ENCODE peak calls at places on chromosomes 16 and 17, in nine cellular contexts. One of them, this sample, is unnamed.

GRCh38 chr17:39153541-39154111 is 2.2 kb upstream of the PLXDC1 start:
- DNase-seq in cardiac fibroblast: peak
- DNase-seq in IMR-90: peak
- DNase-seq in lung: peak
- DNase-seq in left ventricle myocardium inferior: peak
- DNase-seq in lower lobe of right lung: peak
- DNase-seq in heart left ventricle: peak
- DNase-seq in AG10803: peak
- DNase-seq in K562: peak
- DNase-seq in this sample: peak

GRCh38 chr17:30093463-30094147 is 23.0 kb upstream of the NSRP1 start:
- DNase-seq in K562: peak
- DNase-seq in heart left ventricle: no peak
- DNase-seq in AG10803: peak
- DNase-seq in lower lobe of right lung: no peak
- DNase-seq in left ventricle myocardium inferior: no peak
- DNase-seq in cardiac fibroblast: peak
- DNase-seq in lung: no peak
- DNase-seq in IMR-90: peak
- DNase-seq in this sample: peak

GRCh38 chr16:55912022-55912421 is 36.8 kb upstream of the CES5A start:
- DNase-seq in left ventricle myocardium inferior: peak
- DNase-seq in IMR-90: no peak
- DNase-seq in lower lobe of right lung: no peak
- DNase-seq in lung: no peak
- DNase-seq in cardiac fibroblast: no peak
- DNase-seq in AG10803: no peak
- DNase-seq in K562: no peak
- DNase-seq in heart left ventricle: peak
- DNase-seq in this sample: peak

GRCh38 chr16:5604770-5605169 is 507.2 kb upstream of the EEF2KMT start:
- DNase-seq in K562: peak
- DNase-seq in lower lobe of right lung: no peak
- DNase-seq in AG10803: no peak
- DNase-seq in lung: no peak
- DNase-seq in heart left ventricle: no peak
- DNase-seq in left ventricle myocardium inferior: no peak
- DNase-seq in IMR-90: no peak
- DNase-seq in cardiac fibroblast: peak
- DNase-seq in this sample: peak

GRCh38 chr17:17823433-17824118 is 13.2 kb downstream of the SREBF1 start:
- DNase-seq in cardiac fibroblast: peak
- DNase-seq in lung: peak
- DNase-seq in IMR-90: peak
- DNase-seq in AG10803: peak
- DNase-seq in K562: peak
- DNase-seq in heart left ventricle: peak
- DNase-seq in left ventricle myocardium inferior: peak
- DNase-seq in lower lobe of right lung: peak
- DNase-seq in this sample: peak

GRCh38 chr17:78873519-78874340 is 29.3 kb downstream of the CEP295NL start:
- DNase-seq in lower lobe of right lung: no peak
- DNase-seq in heart left ventricle: peak
- DNase-seq in lung: no peak
- DNase-seq in cardiac fibroblast: peak
- DNase-seq in left ventricle myocardium inferior: peak
- DNase-seq in K562: no peak
- DNase-seq in AG10803: no peak
- DNase-seq in IMR-90: peak
- DNase-seq in this sample: no peak

GRCh38 chr16:10694306-10694705 is 424 bp downstream of the TEKT5 start:
- DNase-seq in IMR-90: no peak
- DNase-seq in heart left ventricle: no peak
- DNase-seq in cardiac fibroblast: no peak
- DNase-seq in left ventricle myocardium inferior: no peak
- DNase-seq in K562: no peak
- DNase-seq in lung: no peak
- DNase-seq in AG10803: no peak
- DNase-seq in lower lobe of right lung: no peak
- DNase-seq in this sample: no peak

GRCh38 chr17:32936894-32937500 is 9.0 kb downstream of the TMEM98 start:
- DNase-seq in lower lobe of right lung: peak
- DNase-seq in left ventricle myocardium inferior: peak
- DNase-seq in heart left ventricle: peak
- DNase-seq in cardiac fibroblast: peak
- DNase-seq in IMR-90: peak
- DNase-seq in lung: peak
- DNase-seq in K562: peak
- DNase-seq in AG10803: peak
- DNase-seq in this sample: peak

GRCh38 chr16:19521471-19522368 is at the start of gene GDE1:
- DNase-seq in lower lobe of right lung: peak
- DNase-seq in heart left ventricle: peak
- DNase-seq in lung: peak
- DNase-seq in AG10803: peak
- DNase-seq in left ventricle myocardium inferior: peak
- DNase-seq in K562: peak
- DNase-seq in cardiac fibroblast: peak
- DNase-seq in IMR-90: peak
- DNase-seq in this sample: peak
- TF ChIP-seq CTCF in lower lobe of right lung: peak
- TF ChIP-seq CTCF in heart left ventricle: no peak
- TF ChIP-seq CTCF in lung: peak
- TF ChIP-seq CTCF in AG10803: peak
- TF ChIP-seq CTCF in left ventricle myocardium inferior: peak
- TF ChIP-seq CTCF in K562: peak
- TF ChIP-seq CTCF in cardiac fibroblast: peak
- TF ChIP-seq CTCF in IMR-90: peak
- TF ChIP-seq CTCF in this sample: peak

DNA sequence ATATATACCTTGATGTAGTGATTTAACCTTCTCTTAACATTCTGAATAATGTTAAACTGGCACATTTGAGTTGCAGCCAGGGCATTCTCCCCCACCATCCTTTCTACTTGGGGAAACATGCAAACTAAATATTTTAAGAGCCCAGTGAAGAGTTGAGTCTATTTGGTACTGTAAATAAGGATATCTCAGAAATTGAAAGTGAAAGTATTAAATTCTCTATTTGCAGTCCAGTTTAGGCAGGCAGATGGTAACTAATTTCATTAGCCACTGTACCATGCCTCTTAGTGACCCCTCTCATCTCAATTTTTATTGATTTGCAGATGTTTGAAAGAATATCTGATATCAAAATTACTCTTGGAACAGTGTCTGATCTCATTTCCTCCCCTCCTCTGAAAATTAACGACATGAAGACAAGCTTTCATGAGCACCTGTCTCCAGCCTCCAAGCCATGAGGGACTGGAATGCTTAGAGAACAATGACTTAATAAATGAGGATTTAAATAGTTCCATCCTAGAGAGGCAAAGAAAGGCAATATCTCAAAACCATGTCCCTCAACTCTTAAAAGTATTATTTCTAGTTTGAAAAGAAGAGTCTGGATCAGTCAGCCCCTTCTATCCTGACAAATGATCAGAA is 137.3 kb downstream of the ANKFN1 start:
- DNase-seq in cardiac fibroblast: no peak
- DNase-seq in IMR-90: no peak
- DNase-seq in K562: no peak
- DNase-seq in lung: no peak
- DNase-seq in AG10803: no peak
- DNase-seq in left ventricle myocardium inferior: no peak
- DNase-seq in heart left ventricle: no peak
- DNase-seq in lower lobe of right lung: no peak
- DNase-seq in this sample: no peak
- H3K4me3 ChIP-seq in cardiac fibroblast: no peak
- H3K4me3 ChIP-seq in IMR-90: peak
- H3K4me3 ChIP-seq in K562: no peak
- H3K4me3 ChIP-seq in lung: no peak
- H3K4me3 ChIP-seq in AG10803: no peak
- H3K4me3 ChIP-seq in left ventricle myocardium inferior: peak
- H3K4me3 ChIP-seq in heart left ventricle: no peak
- H3K4me3 ChIP-seq in lower lobe of right lung: peak
- H3K4me3 ChIP-seq in this sample: no peak

GRCh38 chr17:14209215-14209614 is 27.4 kb downstream of the CDRT15 start:
- DNase-seq in cardiac fibroblast: no peak
- DNase-seq in lung: no peak
- DNase-seq in AG10803: peak
- DNase-seq in left ventricle myocardium inferior: no peak
- DNase-seq in lower lobe of right lung: no peak
- DNase-seq in IMR-90: peak
- DNase-seq in heart left ventricle: no peak
- DNase-seq in K562: peak
- DNase-seq in this sample: no peak

GRCh38 chr17:14212401-14212800 is 24.3 kb downstream of the CDRT15 start:
- DNase-seq in AG10803: no peak
- DNase-seq in IMR-90: no peak
- DNase-seq in lower lobe of right lung: no peak
- DNase-seq in cardiac fibroblast: no peak
- DNase-seq in heart left ventricle: no peak
- DNase-seq in lung: no peak
- DNase-seq in left ventricle myocardium inferior: no peak
- DNase-seq in K562: no peak
- DNase-seq in this sample: no peak

GRCh38 chr17:14211246-14211645 is 25.4 kb downstream of the CDRT15 start:
- DNase-seq in lung: no peak
- DNase-seq in AG10803: no peak
- DNase-seq in cardiac fibroblast: peak
- DNase-seq in K562: no peak
- DNase-seq in heart left ventricle: no peak
- DNase-seq in IMR-90: no peak
- DNase-seq in lower lobe of right lung: no peak
- DNase-seq in left ventricle myocardium inferior: no peak
- DNase-seq in this sample: no peak

GRCh38 chr17:14211778-14212177 is 24.9 kb downstream of the CDRT15 start:
- DNase-seq in lung: no peak
- DNase-seq in cardiac fibroblast: peak
- DNase-seq in left ventricle myocardium inferior: peak
- DNase-seq in IMR-90: no peak
- DNase-seq in lower lobe of right lung: peak
- DNase-seq in heart left ventricle: peak
- DNase-seq in K562: no peak
- DNase-seq in AG10803: no peak
- DNase-seq in this sample: no peak

DNA sequence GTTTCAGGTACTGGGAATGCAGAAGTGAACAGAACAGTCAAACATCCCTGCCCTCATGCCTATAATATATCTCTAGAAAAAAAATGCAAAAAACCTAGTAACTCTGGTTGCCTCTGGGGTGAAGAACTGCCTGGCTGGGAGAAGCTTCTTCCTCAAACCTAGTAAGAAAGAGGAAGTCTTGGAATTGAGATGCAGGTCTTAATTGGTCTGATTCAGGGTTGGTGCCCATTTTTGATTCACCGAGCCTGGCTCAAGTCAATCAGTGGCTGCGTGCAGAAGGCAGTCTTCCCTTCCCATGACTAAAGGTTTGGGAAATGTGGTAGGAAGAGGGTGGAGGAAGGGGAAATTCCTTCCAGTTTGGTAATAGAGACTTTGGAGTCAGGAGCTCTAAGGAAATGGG is 22.4 kb downstream of the CDRT15 start:
- DNase-seq in K562: no peak
- DNase-seq in lung: no peak
- DNase-seq in AG10803: peak
- DNase-seq in heart left ventricle: no peak
- DNase-seq in IMR-90: peak
- DNase-seq in lower lobe of right lung: no peak
- DNase-seq in left ventricle myocardium inferior: no peak
- DNase-seq in cardiac fibroblast: peak
- DNase-seq in this sample: no peak
- TF ChIP-seq CTCF in K562: no peak
- TF ChIP-seq CTCF in lung: no peak
- TF ChIP-seq CTCF in AG10803: no peak
- TF ChIP-seq CTCF in heart left ventricle: no peak
- TF ChIP-seq CTCF in IMR-90: no peak
- TF ChIP-seq CTCF in lower lobe of right lung: no peak
- TF ChIP-seq CTCF in left ventricle myocardium inferior: no peak
- TF ChIP-seq CTCF in cardiac fibroblast: no peak
- TF ChIP-seq CTCF in this sample: no peak

GRCh38 chr17:73902416-73903181 is 258.4 kb upstream of the SDK2 start:
- DNase-seq in AG10803: no peak
- DNase-seq in heart left ventricle: no peak
- DNase-seq in lung: no peak
- DNase-seq in K562: no peak
- DNase-seq in IMR-90: no peak
- DNase-seq in lower lobe of right lung: no peak
- DNase-seq in cardiac fibroblast: no peak
- DNase-seq in left ventricle myocardium inferior: no peak
- DNase-seq in this sample: peak
- H3K4me3 ChIP-seq in AG10803: no peak
- H3K4me3 ChIP-seq in heart left ventricle: peak
- H3K4me3 ChIP-seq in lung: no peak
- H3K4me3 ChIP-seq in K562: no peak
- H3K4me3 ChIP-seq in IMR-90: no peak
- H3K4me3 ChIP-seq in lower lobe of right lung: peak
- H3K4me3 ChIP-seq in cardiac fibroblast: no peak
- H3K4me3 ChIP-seq in left ventricle myocardium inferior: peak
- H3K4me3 ChIP-seq in this sample: no peak

DNA sequence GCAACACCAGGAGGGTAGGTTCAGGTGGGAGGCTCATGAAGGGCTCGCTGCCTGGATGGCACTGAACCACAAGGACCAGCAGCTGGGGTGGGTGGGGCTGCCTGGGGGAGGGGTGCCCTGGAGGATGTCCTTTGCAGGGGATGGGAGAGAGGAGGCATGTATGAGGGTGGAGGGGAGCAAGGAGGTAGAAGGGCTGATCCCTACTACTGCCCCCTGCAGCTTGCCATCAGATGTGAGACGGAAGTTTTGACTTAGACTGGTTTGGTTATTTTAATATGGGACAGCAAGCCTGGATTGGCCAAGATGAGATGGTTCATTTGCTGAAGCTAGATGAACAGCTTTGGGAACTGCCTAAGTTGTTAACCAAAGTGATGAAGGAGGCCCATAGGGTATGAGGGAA is 115.9 kb downstream of the SEC14L1 start:
- DNase-seq in cardiac fibroblast: no peak
- DNase-seq in lung: no peak
- DNase-seq in left ventricle myocardium inferior: no peak
- DNase-seq in heart left ventricle: no peak
- DNase-seq in lower lobe of right lung: no peak
- DNase-seq in AG10803: no peak
- DNase-seq in K562: no peak
- DNase-seq in IMR-90: no peak
- DNase-seq in this sample: no peak
- TF ChIP-seq CTCF in cardiac fibroblast: no peak
- TF ChIP-seq CTCF in lung: no peak
- TF ChIP-seq CTCF in left ventricle myocardium inferior: no peak
- TF ChIP-seq CTCF in heart left ventricle: no peak
- TF ChIP-seq CTCF in lower lobe of right lung: no peak
- TF ChIP-seq CTCF in AG10803: no peak
- TF ChIP-seq CTCF in K562: peak
- TF ChIP-seq CTCF in IMR-90: no peak
- TF ChIP-seq CTCF in this sample: no peak

GRCh38 chr17:14372905-14373559 is 72.2 kb downstream of the HS3ST3B1 start:
- DNase-seq in left ventricle myocardium inferior: no peak
- DNase-seq in AG10803: no peak
- DNase-seq in heart left ventricle: no peak
- DNase-seq in lower lobe of right lung: no peak
- DNase-seq in K562: peak
- DNase-seq in cardiac fibroblast: no peak
- DNase-seq in IMR-90: no peak
- DNase-seq in lung: no peak
- DNase-seq in this sample: no peak
- H3K4me3 ChIP-seq in left ventricle myocardium inferior: no peak
- H3K4me3 ChIP-seq in AG10803: no peak
- H3K4me3 ChIP-seq in heart left ventricle: no peak
- H3K4me3 ChIP-seq in lower lobe of right lung: no peak
- H3K4me3 ChIP-seq in K562: no peak
- H3K4me3 ChIP-seq in cardiac fibroblast: no peak
- H3K4me3 ChIP-seq in IMR-90: no peak
- H3K4me3 ChIP-seq in lung: no peak
- H3K4me3 ChIP-seq in this sample: no peak

GRCh38 chr16:8885674-8886592 is 3.8 kb downstream of the LITAFD start:
- DNase-seq in IMR-90: peak
- DNase-seq in K562: no peak
- DNase-seq in left ventricle myocardium inferior: no peak
- DNase-seq in lower lobe of right lung: peak
- DNase-seq in cardiac fibroblast: peak
- DNase-seq in lung: no peak
- DNase-seq in heart left ventricle: no peak
- DNase-seq in AG10803: no peak
- DNase-seq in this sample: peak
- TF ChIP-seq CTCF in IMR-90: peak
- TF ChIP-seq CTCF in K562: no peak
- TF ChIP-seq CTCF in left ventricle myocardium inferior: no peak
- TF ChIP-seq CTCF in lower lobe of right lung: no peak
- TF ChIP-seq CTCF in cardiac fibroblast: peak
- TF ChIP-seq CTCF in lung: no peak
- TF ChIP-seq CTCF in heart left ventricle: no peak
- TF ChIP-seq CTCF in AG10803: no peak
- TF ChIP-seq CTCF in this sample: peak

This sample was measured in cardiac muscle cell.